ENCODE peak calls at places on chromosomes 6 and 20, in four cellular contexts. One of them, this sample, is unnamed.
A peak's percentile ranks its signal among the peaks of the same experiment; 100 is the strongest.

GRCh38 chr6:80104520-80104919 is 2.0 kb upstream of the BCKDHB start:
- DNase-seq in astrocyte: no peak
- DNase-seq in hepatocyte: no peak
- DNase-seq in GM23338: no peak
- DNase-seq in this sample: no peak

GRCh38 chr6:157631838-157632237 is 191.2 kb upstream of the SNX9 start:
- DNase-seq in hepatocyte: no peak
- DNase-seq in astrocyte: no peak
- DNase-seq in GM23338: no peak
- DNase-seq in this sample: no peak

GRCh38 chr20:40771308-40771610 is 82.2 kb upstream of the MAFB start:
- DNase-seq in astrocyte: no peak
- DNase-seq in GM23338: no peak
- DNase-seq in hepatocyte: no peak
- DNase-seq in this sample: no peak

GRCh38 chr20:36575066-36575743 is 1.8 kb downstream of the TGIF2 start:
- DNase-seq in hepatocyte: peak; percentile 74
- DNase-seq in astrocyte: peak; percentile 36
- DNase-seq in GM23338: peak; percentile 60
- DNase-seq in this sample: no peak

GRCh38 chr6:138001750-138002349 is 105.4 kb downstream of the PERP start:
- DNase-seq in GM23338: peak; percentile 73
- DNase-seq in hepatocyte: peak; percentile 72
- DNase-seq in astrocyte: no peak
- DNase-seq in this sample: no peak

GRCh38 chr6:9335470-9335869 is 900.1 kb upstream of the SLC35B3 start:
- DNase-seq in GM23338: no peak
- DNase-seq in hepatocyte: no peak
- DNase-seq in astrocyte: no peak
- DNase-seq in this sample: no peak

GRCh38 chr6:139777202-139777970 is 402.9 kb upstream of the CITED2 start:
- DNase-seq in hepatocyte: no peak
- DNase-seq in GM23338: no peak
- DNase-seq in astrocyte: no peak
- DNase-seq in this sample: no peak

GRCh38 chr6:45044086-45044485 is 284.0 kb upstream of the RUNX2 start:
- DNase-seq in hepatocyte: peak; percentile 22
- DNase-seq in GM23338: no peak
- DNase-seq in astrocyte: no peak
- DNase-seq in this sample: no peak

GRCh38 chr6:10412165-10412947 is 2.5 kb downstream of the TFAP2A start:
- DNase-seq in astrocyte: peak; percentile 34
- DNase-seq in hepatocyte: peak; percentile 81
- DNase-seq in GM23338: peak; percentile 91
- DNase-seq in this sample: no peak

GRCh38 chr6:45900808-45901752 is 114.6 kb downstream of the CLIC5 start:
- DNase-seq in hepatocyte: peak; percentile 34
- DNase-seq in astrocyte: peak; percentile 36
- DNase-seq in GM23338: peak; percentile 21
- DNase-seq in this sample: no peak

GRCh38 chr6:136628996-136629395 is 78.8 kb upstream of the MAP7 start:
- DNase-seq in astrocyte: peak; percentile 67
- DNase-seq in hepatocyte: no peak
- DNase-seq in GM23338: no peak
- DNase-seq in this sample: no peak

GRCh38 chr6:16503241-16503775 is 258.0 kb downstream of the ATXN1 start:
- DNase-seq in astrocyte: no peak
- DNase-seq in hepatocyte: no peak
- DNase-seq in GM23338: no peak
- DNase-seq in this sample: no peak

GRCh38 chr6:52741872-52742271 is 21.4 kb downstream of the GSTA2 start:
- DNase-seq in astrocyte: no peak
- DNase-seq in hepatocyte: no peak
- DNase-seq in GM23338: no peak
- DNase-seq in this sample: no peak

GRCh38 chr20:37803476-37804307 is 99.2 kb upstream of the VSTM2L start:
- DNase-seq in GM23338: no peak
- DNase-seq in hepatocyte: no peak
- DNase-seq in astrocyte: no peak
- DNase-seq in this sample: no peak

GRCh38 chr6:99026135-99026534 is 78.4 kb upstream of the FBXL4 start:
- DNase-seq in astrocyte: peak; percentile 26
- DNase-seq in GM23338: peak; percentile 52
- DNase-seq in hepatocyte: no peak
- DNase-seq in this sample: no peak
- H3K4me2 ChIP-seq in astrocyte: no peak overlapping the region
- H3K4me2 ChIP-seq in GM23338: no peak overlapping the region
- H3K4me2 ChIP-seq in hepatocyte: no peak overlapping the region
- H3K4me2 ChIP-seq in this sample: no peak overlapping the region

GRCh38 chr6:81820422-81820821 is 67.9 kb upstream of the TENT5A start:
- DNase-seq in astrocyte: no peak
- DNase-seq in GM23338: no peak
- DNase-seq in hepatocyte: no peak
- DNase-seq in this sample: no peak

GRCh38 chr6:81822584-81822983 is 70.1 kb upstream of the TENT5A start:
- DNase-seq in GM23338: no peak
- DNase-seq in hepatocyte: no peak
- DNase-seq in astrocyte: no peak
- DNase-seq in this sample: no peak

GRCh38 chr6:81819767-81820166 is 67.3 kb upstream of the TENT5A start:
- DNase-seq in GM23338: no peak
- DNase-seq in hepatocyte: no peak
- DNase-seq in astrocyte: no peak
- DNase-seq in this sample: no peak

GRCh38 chr6:81821449-81821848 is 69.0 kb upstream of the TENT5A start:
- DNase-seq in GM23338: no peak
- DNase-seq in hepatocyte: no peak
- DNase-seq in astrocyte: no peak
- DNase-seq in this sample: no peak

DNA sequence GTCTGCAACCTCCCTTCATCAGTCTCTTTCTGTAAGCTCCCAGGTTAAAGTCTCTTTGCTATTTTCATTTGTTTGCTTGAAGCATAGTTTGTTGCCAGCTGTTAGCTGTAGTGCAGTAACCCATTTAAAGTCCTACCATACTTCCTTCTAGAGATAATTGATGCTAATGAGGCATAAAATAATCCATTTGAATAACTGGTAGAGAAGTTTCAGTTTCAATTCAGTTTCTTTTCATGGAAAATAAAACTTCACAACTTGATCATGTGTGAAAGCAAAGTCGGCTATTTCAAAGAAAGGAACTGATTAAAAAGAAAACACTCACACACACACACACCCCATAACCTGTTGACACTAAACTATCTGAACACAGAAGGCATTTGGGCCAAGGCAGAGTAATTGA is 68.5 kb upstream of the TENT5A start:
- DNase-seq in hepatocyte: no peak
- DNase-seq in GM23338: no peak
- DNase-seq in astrocyte: peak; percentile 35
- DNase-seq in this sample: no peak
- H2AFZ ChIP-seq in hepatocyte: no peak overlapping the region
- H2AFZ ChIP-seq in GM23338: no peak overlapping the region
- H2AFZ ChIP-seq in astrocyte: no peak overlapping the region
- H2AFZ ChIP-seq in this sample: no peak overlapping the region

GRCh38 chr6:33909737-33910136 is 105.9 kb upstream of the MLN start:
- DNase-seq in hepatocyte: no peak
- DNase-seq in GM23338: no peak
- DNase-seq in astrocyte: no peak
- DNase-seq in this sample: no peak

GRCh38 chr6:33915134-33915533 is 111.3 kb upstream of the MLN start:
- DNase-seq in hepatocyte: no peak
- DNase-seq in astrocyte: no peak
- DNase-seq in GM23338: no peak
- DNase-seq in this sample: no peak

GRCh38 chr6:33911488-33911887 is 107.7 kb upstream of the MLN start:
- DNase-seq in hepatocyte: no peak
- DNase-seq in astrocyte: no peak
- DNase-seq in GM23338: no peak
- DNase-seq in this sample: no peak

GRCh38 chr6:33914519-33915120 is 110.8 kb upstream of the MLN start:
- DNase-seq in astrocyte: no peak
- DNase-seq in hepatocyte: no peak
- DNase-seq in GM23338: no peak
- DNase-seq in this sample: no peak

DNA sequence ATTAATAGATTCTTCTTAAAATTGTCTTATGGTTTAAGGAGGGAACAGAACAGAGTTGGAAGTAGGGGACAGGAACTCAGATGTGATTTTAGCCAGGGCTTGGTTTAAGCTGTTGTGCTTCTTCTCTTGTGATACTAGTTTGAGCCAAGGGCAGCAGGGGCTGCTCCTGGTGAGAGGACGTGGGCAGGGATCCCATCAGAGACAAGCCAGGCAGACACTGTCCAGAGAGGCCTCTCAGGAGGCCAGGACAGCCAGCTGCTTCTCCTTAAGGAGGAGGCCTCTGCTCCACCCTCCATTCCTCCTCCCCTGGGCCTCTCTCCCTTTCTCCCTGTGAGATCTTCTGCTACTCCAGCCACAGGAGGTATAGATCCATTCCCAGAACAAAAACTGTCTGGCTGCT is 108.4 kb upstream of the MLN start:
- DNase-seq in GM23338: no peak
- DNase-seq in astrocyte: no peak
- DNase-seq in hepatocyte: peak; percentile 29
- DNase-seq in this sample: no peak
- H3K79me2 ChIP-seq in GM23338: no peaks in the 10 kb centered on the region
- H3K79me2 ChIP-seq in astrocyte: no peaks in the 10 kb centered on the region
- H3K79me2 ChIP-seq in hepatocyte: no peaks in the 10 kb centered on the region
- H3K79me2 ChIP-seq in this sample: no peaks in the 10 kb centered on the region

DNA sequence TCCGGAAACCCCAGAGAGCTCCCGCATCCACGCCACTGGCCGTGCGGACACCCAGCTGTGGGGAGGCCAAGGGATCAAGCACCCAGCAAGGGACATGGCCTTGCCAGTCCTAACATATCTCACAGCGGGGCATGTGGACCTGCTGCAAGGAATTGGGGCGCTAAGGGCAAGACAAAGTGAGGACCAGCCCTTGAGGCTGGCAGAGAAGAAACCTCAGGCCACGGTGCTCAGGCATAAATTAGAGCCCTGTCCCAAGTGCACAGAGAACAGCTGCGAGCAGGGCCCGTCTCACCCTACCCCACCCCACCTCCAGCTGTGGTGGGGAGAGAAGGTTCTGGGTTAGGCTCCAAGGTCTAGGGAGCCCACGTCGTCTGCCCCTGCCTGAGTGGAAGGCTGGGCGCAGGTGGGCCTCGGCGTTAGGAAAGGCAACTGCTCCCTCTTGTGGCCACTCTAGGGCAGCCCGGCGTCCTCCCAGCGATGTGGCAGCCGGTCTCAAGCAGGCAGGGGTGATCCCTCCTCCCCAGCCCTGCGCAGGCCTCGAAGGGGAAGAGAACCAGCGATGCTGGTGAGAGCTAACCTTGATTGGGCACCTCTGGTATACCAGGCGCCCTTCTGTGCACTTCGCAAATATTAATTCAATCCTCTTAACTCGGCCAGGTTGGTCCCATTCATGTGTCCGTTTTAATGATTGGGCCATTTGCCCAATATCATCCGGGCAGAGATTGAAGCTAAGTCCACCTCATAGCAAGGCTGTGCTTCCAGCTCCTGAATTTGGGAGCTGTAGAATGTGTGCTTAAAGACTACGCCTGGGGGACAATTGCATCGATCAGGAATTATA is 235.8 kb downstream of the NFATC2 start:
- DNase-seq in GM23338: peak; percentile 85
- DNase-seq in astrocyte: peak; percentile 29
- DNase-seq in hepatocyte: peak; percentile 90
- DNase-seq in this sample: no peak
- H3K4me2 ChIP-seq in GM23338: peak overlapping the region; percentile 25
- H3K4me2 ChIP-seq in astrocyte: peak overlapping the region; percentile 28
- H3K4me2 ChIP-seq in hepatocyte: no peak overlapping the region
- H3K4me2 ChIP-seq in this sample: no peak overlapping the region